ENCODE peak calls at places on chromosomes 16 and 17, in four cellular contexts. G, I, V and X are unnamed samples.

GRCh38 chr17:82134101-82134500 is 36.1 kb upstream of the FASN start:
- DNase-seq in V (no peak), G (no peak), I (no peak), X (no peak)

GRCh38 chr17:28744104-28744801 is 442 bp downstream of the TRAF4 start:
- DNase-seq in I (peak), V (peak), G (peak), X (peak)

GRCh38 chr17:76071497-76072148 is 694 bp downstream of the SRP68 start:
- DNase-seq in V (no peak), I (no peak), G (no peak), X (no peak)

GRCh38 chr16:28524544-28525179 is 14.1 kb downstream of the NUPR1 start:
- DNase-seq in I (no peak), G (no peak), V (no peak), X (no peak)

GRCh38 chr17:58375216-58375615 is 23.2 kb upstream of the SUPT4H1 start:
- DNase-seq in G (no peak), I (no peak), V (no peak), X (no peak)

GRCh38 chr16:83542491-83542890 is 265.3 kb upstream of the HSBP1 start:
- DNase-seq in V (no peak), I (no peak), G (no peak), X (no peak)

GRCh38 chr16:1530883-1531637 is 2.4 kb upstream of the TMEM204 start:
- DNase-seq in I (peak), V (peak), G (no peak), X (peak)

GRCh38 chr17:67836205-67836987 is 11.1 kb downstream of the BPTF start:
- DNase-seq in V (no peak), I (peak), G (peak), X (no peak)

GRCh38 chr16:66521951-66522771 is 27.8 kb downstream of the TK2 start:
- DNase-seq in G (no peak), I (peak), V (no peak), X (no peak)

GRCh38 chr17:11996722-11997146 is 541 bp downstream of the ZNF18 start:
- DNase-seq in G (no peak), V (no peak), I (peak), X (no peak)

GRCh38 chr16:88819126-88819525 is 7.4 kb upstream of the APRT start:
- DNase-seq in V (no peak), G (no peak), I (no peak), X (no peak)

GRCh38 chr17:20114466-20114865 is 105.3 kb downstream of the SPECC1 start:
- DNase-seq in V (no peak), I (no peak), G (no peak), X (no peak)

GRCh38 chr17:66488874-66489273 is 186.5 kb downstream of the PRKCA start:
- DNase-seq in V (no peak), I (no peak), G (no peak), X (no peak)

GRCh38 chr16:58614860-58615259 is 14.8 kb downstream of the CNOT1 start:
- DNase-seq in I (no peak), G (no peak), V (no peak), X (no peak)

GRCh38 chr17:8038954-8039610 is at the start of gene ALOX15B:
- DNase-seq in V (no peak), I (no peak), G (no peak), X (peak)

GRCh38 chr17:31695456-31696090 is 163.5 kb downstream of the COPRS start:
- DNase-seq in V (no peak), I (peak), G (no peak), X (no peak)

GRCh38 chr17:50026901-50027638 is 28.8 kb upstream of the ITGA3 start:
- DNase-seq in V (peak), G (peak), I (peak), X (peak)

GRCh38 chr17:81440511-81441244 is 45.4 kb downstream of the BAHCC1 start:
- DNase-seq in V (no peak), I (no peak), G (peak), X (no peak)

GRCh38 chr16:19829844-19830703 is 54.6 kb downstream of the GPRC5B start:
- DNase-seq in I (no peak), V (peak), G (no peak), X (no peak)

GRCh38 chr17:67281053-67281452 is 36.1 kb upstream of the HELZ start:
- DNase-seq in G (no peak), V (no peak), I (peak), X (no peak)

GRCh38 chr16:86578056-86578455 is 293 bp upstream of the FOXL1 start:
- DNase-seq in I (no peak), G (no peak), V (no peak), X (peak)

GRCh38 chr16:73228649-73229048 is 180.7 kb upstream of the ZFHX3 start:
- DNase-seq in V (peak), I (peak), G (no peak), X (no peak)

GRCh38 chr16:26510924-26511323 is 555.8 kb upstream of the C16orf82 start:
- DNase-seq in V (no peak), I (no peak), G (no peak), X (no peak)

GRCh38 chr16:62036807-62037135 is 533 bp upstream of the CDH8 start:
- DNase-seq in I (no peak), G (no peak), V (no peak), X (no peak)

GRCh38 chr16:58011652-58012051 is 10.4 kb downstream of the USB1 start:
- DNase-seq in G (peak), I (peak), V (no peak), X (no peak)

GRCh38 chr17:33200116-33200515 is 93.0 kb downstream of the ASIC2 start:
- DNase-seq in I (no peak), V (no peak), G (no peak), X (no peak)

GRCh38 chr17:2034157-2034556 is 4.2 kb downstream of the DPH1 start:
- DNase-seq in G (no peak), V (no peak), I (peak), X (no peak)